ENCODE peak calls at places on chromosomes 2 and 18, in four cellular contexts. One of them, this sample, is unnamed. For H3K4me1, the result is how much of the 10 kb centered on the place peaks cover.

GRCh38 chr2:137715731-137716191 is 248.5 kb upstream of the HNMT start:
- DNase-seq in K562: no peak
- DNase-seq in HCT116: no peak
- DNase-seq in HepG2: no peak
- DNase-seq in this sample: no peak

GRCh38 chr2:29025711-29026110 is 44.6 kb downstream of the TOGARAM2 start:
- DNase-seq in K562: no peak
- DNase-seq in HCT116: no peak
- DNase-seq in HepG2: no peak
- DNase-seq in this sample: no peak

GRCh38 chr2:238853218-238853617 is 5.3 kb downstream of the TWIST2 start:
- DNase-seq in K562: no peak
- DNase-seq in HCT116: no peak
- DNase-seq in HepG2: no peak
- DNase-seq in this sample: no peak

GRCh38 chr2:159549234-159549633 is 67.1 kb downstream of the BAZ2B start:
- DNase-seq in K562: no peak
- DNase-seq in HCT116: no peak
- DNase-seq in HepG2: no peak
- DNase-seq in this sample: no peak

GRCh38 chr2:167122389-167122788 is 234.1 kb downstream of the XIRP2 start:
- DNase-seq in K562: no peak
- DNase-seq in HCT116: no peak
- DNase-seq in HepG2: no peak
- DNase-seq in this sample: no peak

GRCh38 chr2:231935207-231935524 is 9.0 kb upstream of the NPPC start:
- DNase-seq in K562: no peak
- DNase-seq in HCT116: no peak
- DNase-seq in HepG2: no peak
- DNase-seq in this sample: no peak

GRCh38 chr2:158729873-158730620 is 65.1 kb upstream of the DAPL1 start:
- DNase-seq in K562: no peak
- DNase-seq in HCT116: no peak
- DNase-seq in HepG2: no peak
- DNase-seq in this sample: no peak

GRCh38 chr2:217935245-217935879 is 67.4 kb downstream of the TNS1 start:
- DNase-seq in K562: no peak
- DNase-seq in HCT116: no peak
- DNase-seq in HepG2: no peak
- DNase-seq in this sample: no peak

GRCh38 chr2:238091426-238092060 is 8.6 kb upstream of the ESPNL start:
- DNase-seq in K562: no peak
- DNase-seq in HCT116: no peak
- DNase-seq in HepG2: no peak
- DNase-seq in this sample: no peak

GRCh38 chr2:53572696-53573095 is 194.9 kb upstream of the CHAC2 start:
- DNase-seq in K562: no peak
- DNase-seq in HCT116: no peak
- DNase-seq in HepG2: no peak
- DNase-seq in this sample: no peak

GRCh38 chr2:171271380-171271779 is 110.7 kb upstream of the TLK1 start:
- DNase-seq in K562: no peak
- DNase-seq in HCT116: no peak
- DNase-seq in HepG2: no peak
- DNase-seq in this sample: no peak

GRCh38 chr2:171268230-171268629 is 107.5 kb upstream of the TLK1 start:
- DNase-seq in K562: no peak
- DNase-seq in HCT116: no peak
- DNase-seq in HepG2: no peak
- DNase-seq in this sample: no peak

GRCh38 chr2:171266102-171266501 is 105.4 kb upstream of the TLK1 start:
- DNase-seq in K562: no peak
- DNase-seq in HCT116: no peak
- DNase-seq in HepG2: no peak
- DNase-seq in this sample: no peak

GRCh38 chr2:171274757-171275156 is 114.1 kb upstream of the TLK1 start:
- DNase-seq in K562: no peak
- DNase-seq in HCT116: no peak
- DNase-seq in HepG2: no peak
- DNase-seq in this sample: no peak

DNA sequence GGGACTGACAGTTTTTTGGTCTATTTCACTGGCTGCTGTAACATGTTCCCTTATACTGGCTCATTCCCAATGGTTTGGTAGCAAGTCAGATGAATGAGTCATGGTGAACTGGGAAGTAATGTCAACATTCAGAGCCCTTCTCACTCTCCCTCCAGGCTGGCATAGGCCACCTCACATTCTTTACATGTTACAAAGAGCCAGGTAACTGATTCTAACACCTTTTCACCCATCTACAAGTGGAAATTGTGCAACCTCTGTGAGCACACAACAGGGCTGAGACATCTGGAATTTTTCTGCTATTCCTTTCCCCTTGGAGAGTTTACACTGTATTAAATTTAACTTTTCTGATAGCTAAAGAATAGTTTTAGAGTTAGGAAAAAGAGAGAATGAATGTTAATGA is 111.3 kb upstream of the TLK1 start:
- DNase-seq in K562: no peak
- DNase-seq in HCT116: peak
- DNase-seq in HepG2: peak
- DNase-seq in this sample: peak
- TF ChIP-seq TCF7L2 in K562: no peak
- TF ChIP-seq TCF7L2 in HCT116: no peak
- TF ChIP-seq TCF7L2 in HepG2: no peak
- TF ChIP-seq TCF7L2 in this sample: no peak

GRCh38 chr2:177252808-177253531 is 11.6 kb downstream of the NFE2L2 start:
- DNase-seq in K562: no peak
- DNase-seq in HCT116: no peak
- DNase-seq in HepG2: no peak
- DNase-seq in this sample: no peak
- H3K4me1 ChIP-seq in K562: under half
- H3K4me1 ChIP-seq in HCT116: half or more
- H3K4me1 ChIP-seq in HepG2: half or more
- H3K4me1 ChIP-seq in this sample: half or more

GRCh38 chr2:152298754-152299153 is 36.2 kb upstream of the FMNL2 start:
- DNase-seq in K562: no peak
- DNase-seq in HCT116: no peak
- DNase-seq in HepG2: no peak
- DNase-seq in this sample: no peak
- TF ChIP-seq TCF7L2 in K562: no peak
- TF ChIP-seq TCF7L2 in HCT116: no peak
- TF ChIP-seq TCF7L2 in HepG2: no peak
- TF ChIP-seq TCF7L2 in this sample: no peak

GRCh38 chr2:54584598-54584997 is 128.5 kb downstream of the SPTBN1 start:
- DNase-seq in K562: no peak
- DNase-seq in HCT116: no peak
- DNase-seq in HepG2: no peak
- DNase-seq in this sample: no peak

GRCh38 chr2:54585136-54585535 is 129.0 kb downstream of the SPTBN1 start:
- DNase-seq in K562: peak
- DNase-seq in HCT116: no peak
- DNase-seq in HepG2: no peak
- DNase-seq in this sample: no peak

GRCh38 chr2:54587439-54588016 is 131.4 kb downstream of the SPTBN1 start:
- DNase-seq in K562: no peak
- DNase-seq in HCT116: no peak
- DNase-seq in HepG2: no peak
- DNase-seq in this sample: no peak

GRCh38 chr2:54588244-54588899 is 132.2 kb downstream of the SPTBN1 start:
- DNase-seq in K562: no peak
- DNase-seq in HCT116: no peak
- DNase-seq in HepG2: no peak
- DNase-seq in this sample: no peak

GRCh38 chr2:54586062-54586982 is 130.2 kb downstream of the SPTBN1 start:
- DNase-seq in K562: no peak
- DNase-seq in HCT116: no peak
- DNase-seq in HepG2: no peak
- DNase-seq in this sample: no peak
- H3K4me1 ChIP-seq in K562: under half
- H3K4me1 ChIP-seq in HCT116: under half
- H3K4me1 ChIP-seq in HepG2: half or more
- H3K4me1 ChIP-seq in this sample: half or more

GRCh38 chr2:163662141-163662780 is 73.5 kb downstream of the FIGN start:
- DNase-seq in K562: no peak
- DNase-seq in HCT116: no peak
- DNase-seq in HepG2: no peak
- DNase-seq in this sample: no peak
- TF ChIP-seq TCF7L2 in K562: no peak
- TF ChIP-seq TCF7L2 in HCT116: no peak
- TF ChIP-seq TCF7L2 in HepG2: no peak
- TF ChIP-seq TCF7L2 in this sample: no peak

GRCh38 chr18:35089918-35090550 is 48.8 kb downstream of the MAPRE2 start:
- DNase-seq in K562: no peak
- DNase-seq in HCT116: no peak
- DNase-seq in HepG2: no peak
- DNase-seq in this sample: no peak

GRCh38 chr18:35087726-35088125 is 46.5 kb downstream of the MAPRE2 start:
- DNase-seq in K562: no peak
- DNase-seq in HCT116: no peak
- DNase-seq in HepG2: no peak
- DNase-seq in this sample: no peak

GRCh38 chr18:35086704-35087103 is 45.5 kb downstream of the MAPRE2 start:
- DNase-seq in K562: no peak
- DNase-seq in HCT116: no peak
- DNase-seq in HepG2: no peak
- DNase-seq in this sample: no peak

GRCh38 chr18:35089382-35089781 is 48.2 kb downstream of the MAPRE2 start:
- DNase-seq in K562: no peak
- DNase-seq in HCT116: no peak
- DNase-seq in HepG2: no peak
- DNase-seq in this sample: no peak

GRCh38 chr18:35088931-35089330 is 47.7 kb downstream of the MAPRE2 start:
- DNase-seq in K562: no peak
- DNase-seq in HCT116: no peak
- DNase-seq in HepG2: no peak
- DNase-seq in this sample: no peak
- H3K4me1 ChIP-seq in K562: under half
- H3K4me1 ChIP-seq in HCT116: under half
- H3K4me1 ChIP-seq in HepG2: under half
- H3K4me1 ChIP-seq in this sample: under half

DNA sequence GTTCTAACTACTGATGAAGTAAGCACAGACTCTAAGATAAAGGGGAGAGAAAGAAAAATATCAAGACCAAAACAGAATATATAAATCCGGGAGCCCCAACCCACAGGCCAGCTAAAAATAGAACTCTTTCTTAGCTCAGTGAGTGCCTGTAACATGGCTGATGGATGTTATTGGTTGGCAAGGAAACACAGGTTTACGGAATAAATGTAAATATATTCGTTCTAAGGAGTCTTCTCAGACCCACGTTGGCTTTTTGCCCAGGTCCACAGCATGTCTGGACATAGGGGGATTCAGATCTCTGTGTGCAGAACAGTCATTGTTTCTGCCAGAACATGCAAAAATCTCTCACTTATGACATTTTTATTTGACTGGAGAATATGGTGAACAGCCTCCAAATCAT is 139.0 kb upstream of the SERPINE2 start:
- DNase-seq in K562: no peak
- DNase-seq in HCT116: no peak
- DNase-seq in HepG2: no peak
- DNase-seq in this sample: no peak
- TF ChIP-seq TCF7L2 in K562: no peak
- TF ChIP-seq TCF7L2 in HCT116: no peak
- TF ChIP-seq TCF7L2 in HepG2: no peak
- TF ChIP-seq TCF7L2 in this sample: no peak

This sample was measured in Panc1.